ENCODE peak calls at places on chromosomes 13 and 19, in nine cellular contexts. One of them, this sample, is unnamed. For H3K36me3, the result is how much of the 10 kb centered on the place peaks cover.

GRCh38 chr19:38841787-38842438 is 7.9 kb downstream of the HNRNPL start:
- DNase-seq in breast epithelium: no peak
- DNase-seq in upper lobe of left lung: no peak
- DNase-seq in HCT116: no peak
- DNase-seq in tibial nerve: no peak
- DNase-seq in heart left ventricle: no peak
- DNase-seq in adrenal gland: no peak
- DNase-seq in esophagus squamous epithelium: no peak
- DNase-seq in body of pancreas: no peak
- DNase-seq in this sample: no peak

GRCh38 chr19:13962738-13963602 is 10.7 kb downstream of the DCAF15 start:
- DNase-seq in breast epithelium: no peak
- DNase-seq in upper lobe of left lung: peak
- DNase-seq in HCT116: no peak
- DNase-seq in tibial nerve: no peak
- DNase-seq in heart left ventricle: no peak
- DNase-seq in adrenal gland: no peak
- DNase-seq in esophagus squamous epithelium: no peak
- DNase-seq in body of pancreas: no peak
- DNase-seq in this sample: no peak

GRCh38 chr19:17281391-17282304 is at the start of gene ANKLE1:
- DNase-seq in breast epithelium: no peak
- DNase-seq in upper lobe of left lung: peak
- DNase-seq in HCT116: no peak
- DNase-seq in tibial nerve: no peak
- DNase-seq in heart left ventricle: no peak
- DNase-seq in adrenal gland: no peak
- DNase-seq in esophagus squamous epithelium: no peak
- DNase-seq in body of pancreas: no peak
- DNase-seq in this sample: no peak

GRCh38 chr19:23118400-23118799 is 1.6 kb downstream of the ZNF730 start:
- DNase-seq in breast epithelium: no peak
- DNase-seq in upper lobe of left lung: no peak
- DNase-seq in HCT116: no peak
- DNase-seq in tibial nerve: no peak
- DNase-seq in heart left ventricle: no peak
- DNase-seq in adrenal gland: no peak
- DNase-seq in esophagus squamous epithelium: no peak
- DNase-seq in body of pancreas: no peak
- DNase-seq in this sample: no peak

GRCh38 chr13:90594694-90595093 is 752.8 kb upstream of the MIR17HG start:
- DNase-seq in breast epithelium: no peak
- DNase-seq in upper lobe of left lung: no peak
- DNase-seq in HCT116: no peak
- DNase-seq in tibial nerve: no peak
- DNase-seq in heart left ventricle: no peak
- DNase-seq in adrenal gland: no peak
- DNase-seq in esophagus squamous epithelium: no peak
- DNase-seq in body of pancreas: no peak
- DNase-seq in this sample: no peak

GRCh38 chr19:39917561-39918182 is 16.8 kb downstream of the FCGBP start:
- DNase-seq in breast epithelium: no peak
- DNase-seq in upper lobe of left lung: no peak
- DNase-seq in HCT116: no peak
- DNase-seq in tibial nerve: no peak
- DNase-seq in heart left ventricle: no peak
- DNase-seq in adrenal gland: no peak
- DNase-seq in esophagus squamous epithelium: no peak
- DNase-seq in body of pancreas: no peak
- DNase-seq in this sample: no peak

GRCh38 chr19:46579286-46579944 is 21.7 kb upstream of the CALM3 start:
- DNase-seq in breast epithelium: no peak
- DNase-seq in upper lobe of left lung: no peak
- DNase-seq in HCT116: no peak
- DNase-seq in tibial nerve: no peak
- DNase-seq in heart left ventricle: no peak
- DNase-seq in adrenal gland: no peak
- DNase-seq in esophagus squamous epithelium: no peak
- DNase-seq in body of pancreas: no peak
- DNase-seq in this sample: no peak

GRCh38 chr19:14174883-14175282 is 31.1 kb downstream of the ADGRL1 start:
- DNase-seq in breast epithelium: no peak
- DNase-seq in upper lobe of left lung: no peak
- DNase-seq in HCT116: no peak
- DNase-seq in tibial nerve: no peak
- DNase-seq in heart left ventricle: no peak
- DNase-seq in adrenal gland: no peak
- DNase-seq in esophagus squamous epithelium: no peak
- DNase-seq in body of pancreas: no peak
- DNase-seq in this sample: no peak

GRCh38 chr19:887072-887471 is 5.9 kb downstream of the MED16 start:
- DNase-seq in breast epithelium: no peak
- DNase-seq in upper lobe of left lung: no peak
- DNase-seq in HCT116: no peak
- DNase-seq in tibial nerve: no peak
- DNase-seq in heart left ventricle: no peak
- DNase-seq in adrenal gland: peak
- DNase-seq in esophagus squamous epithelium: no peak
- DNase-seq in body of pancreas: peak
- DNase-seq in this sample: no peak

GRCh38 chr19:887599-887998 is 5.4 kb downstream of the MED16 start:
- DNase-seq in breast epithelium: no peak
- DNase-seq in upper lobe of left lung: no peak
- DNase-seq in HCT116: no peak
- DNase-seq in tibial nerve: no peak
- DNase-seq in heart left ventricle: no peak
- DNase-seq in adrenal gland: no peak
- DNase-seq in esophagus squamous epithelium: no peak
- DNase-seq in body of pancreas: no peak
- DNase-seq in this sample: no peak

GRCh38 chr19:889662-890295 is 3.2 kb downstream of the MED16 start:
- DNase-seq in breast epithelium: no peak
- DNase-seq in upper lobe of left lung: peak
- DNase-seq in HCT116: no peak
- DNase-seq in tibial nerve: no peak
- DNase-seq in heart left ventricle: no peak
- DNase-seq in adrenal gland: no peak
- DNase-seq in esophagus squamous epithelium: no peak
- DNase-seq in body of pancreas: no peak
- DNase-seq in this sample: no peak

GRCh38 chr19:890831-891230 is 2.2 kb downstream of the MED16 start:
- DNase-seq in breast epithelium: no peak
- DNase-seq in upper lobe of left lung: peak
- DNase-seq in HCT116: no peak
- DNase-seq in tibial nerve: no peak
- DNase-seq in heart left ventricle: no peak
- DNase-seq in adrenal gland: no peak
- DNase-seq in esophagus squamous epithelium: no peak
- DNase-seq in body of pancreas: no peak
- DNase-seq in this sample: no peak

DNA sequence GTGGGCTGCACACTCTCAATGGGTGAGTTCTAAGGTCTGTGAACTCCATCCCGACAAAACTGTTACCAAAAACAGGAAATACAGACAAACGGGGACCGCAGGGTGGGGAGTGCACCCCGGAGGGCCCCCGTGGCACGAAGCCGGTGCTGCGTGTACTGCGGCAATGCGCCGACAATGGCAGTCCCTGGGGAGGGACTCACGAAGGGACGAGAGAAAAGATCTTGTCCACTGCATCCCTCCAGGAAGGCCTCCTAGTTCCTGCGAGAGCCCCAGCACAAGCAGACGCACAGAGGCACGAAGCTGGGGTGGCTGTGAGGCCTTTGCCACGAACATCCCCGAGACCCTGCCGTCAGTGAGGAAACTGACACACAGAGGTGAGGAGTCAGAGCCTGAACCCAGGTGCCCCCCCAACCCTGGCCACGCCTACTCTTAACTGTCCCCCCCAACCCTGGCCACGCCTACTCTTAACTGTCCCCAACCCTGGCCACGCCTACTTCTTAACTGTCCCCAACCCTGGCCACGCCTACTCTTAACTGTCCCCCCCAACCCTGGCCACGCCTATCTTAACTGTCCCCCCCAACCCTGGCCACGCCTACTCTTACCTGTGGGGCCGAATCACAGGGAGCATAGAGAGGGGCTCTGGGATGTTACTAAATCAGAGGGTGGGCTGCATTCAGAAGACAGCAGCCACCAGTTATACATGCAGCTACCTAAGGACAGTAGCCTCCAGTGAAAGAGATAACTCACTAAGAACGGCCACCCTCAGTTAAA is 4.2 kb downstream of the MED16 start:
- DNase-seq in breast epithelium: no peak
- DNase-seq in upper lobe of left lung: peak
- DNase-seq in HCT116: no peak
- DNase-seq in tibial nerve: no peak
- DNase-seq in heart left ventricle: no peak
- DNase-seq in adrenal gland: no peak
- DNase-seq in esophagus squamous epithelium: no peak
- DNase-seq in body of pancreas: no peak
- DNase-seq in this sample: no peak
- H3K36me3 ChIP-seq in breast epithelium: under half
- H3K36me3 ChIP-seq in upper lobe of left lung: under half
- H3K36me3 ChIP-seq in HCT116: under half
- H3K36me3 ChIP-seq in tibial nerve: half or more
- H3K36me3 ChIP-seq in heart left ventricle: half or more
- H3K36me3 ChIP-seq in adrenal gland: under half
- H3K36me3 ChIP-seq in esophagus squamous epithelium: half or more
- H3K36me3 ChIP-seq in body of pancreas: under half
- H3K36me3 ChIP-seq in this sample: under half

GRCh38 chr19:48330012-48330681 is 4.8 kb downstream of the EMP3 start:
- DNase-seq in breast epithelium: peak
- DNase-seq in upper lobe of left lung: peak
- DNase-seq in HCT116: no peak
- DNase-seq in tibial nerve: peak
- DNase-seq in heart left ventricle: peak
- DNase-seq in adrenal gland: peak
- DNase-seq in esophagus squamous epithelium: peak
- DNase-seq in body of pancreas: peak
- DNase-seq in this sample: peak
- TF ChIP-seq POLR2A in breast epithelium: no peak
- TF ChIP-seq POLR2A in upper lobe of left lung: no peak
- TF ChIP-seq POLR2A in HCT116: no peak
- TF ChIP-seq POLR2A in tibial nerve: peak
- TF ChIP-seq POLR2A in heart left ventricle: peak
- TF ChIP-seq POLR2A in adrenal gland: no peak
- TF ChIP-seq POLR2A in esophagus squamous epithelium: no peak
- TF ChIP-seq POLR2A in body of pancreas: peak
- TF ChIP-seq POLR2A in this sample: peak

GRCh38 chr19:19146000-19146608 is 7.8 kb upstream of the TMEM161A start:
- DNase-seq in breast epithelium: peak
- DNase-seq in upper lobe of left lung: peak
- DNase-seq in HCT116: no peak
- DNase-seq in tibial nerve: peak
- DNase-seq in heart left ventricle: peak
- DNase-seq in adrenal gland: peak
- DNase-seq in esophagus squamous epithelium: no peak
- DNase-seq in body of pancreas: peak
- DNase-seq in this sample: peak

GRCh38 chr19:19142347-19142746 is 4.1 kb upstream of the TMEM161A start:
- DNase-seq in breast epithelium: no peak
- DNase-seq in upper lobe of left lung: no peak
- DNase-seq in HCT116: no peak
- DNase-seq in tibial nerve: no peak
- DNase-seq in heart left ventricle: no peak
- DNase-seq in adrenal gland: no peak
- DNase-seq in esophagus squamous epithelium: no peak
- DNase-seq in body of pancreas: no peak
- DNase-seq in this sample: no peak

GRCh38 chr19:19147344-19147743 is 9.1 kb upstream of the TMEM161A start:
- DNase-seq in breast epithelium: no peak
- DNase-seq in upper lobe of left lung: no peak
- DNase-seq in HCT116: no peak
- DNase-seq in tibial nerve: no peak
- DNase-seq in heart left ventricle: no peak
- DNase-seq in adrenal gland: no peak
- DNase-seq in esophagus squamous epithelium: no peak
- DNase-seq in body of pancreas: no peak
- DNase-seq in this sample: no peak

GRCh38 chr19:19146865-19147264 is 8.6 kb upstream of the TMEM161A start:
- DNase-seq in breast epithelium: no peak
- DNase-seq in upper lobe of left lung: peak
- DNase-seq in HCT116: no peak
- DNase-seq in tibial nerve: no peak
- DNase-seq in heart left ventricle: no peak
- DNase-seq in adrenal gland: no peak
- DNase-seq in esophagus squamous epithelium: no peak
- DNase-seq in body of pancreas: no peak
- DNase-seq in this sample: no peak

DNA sequence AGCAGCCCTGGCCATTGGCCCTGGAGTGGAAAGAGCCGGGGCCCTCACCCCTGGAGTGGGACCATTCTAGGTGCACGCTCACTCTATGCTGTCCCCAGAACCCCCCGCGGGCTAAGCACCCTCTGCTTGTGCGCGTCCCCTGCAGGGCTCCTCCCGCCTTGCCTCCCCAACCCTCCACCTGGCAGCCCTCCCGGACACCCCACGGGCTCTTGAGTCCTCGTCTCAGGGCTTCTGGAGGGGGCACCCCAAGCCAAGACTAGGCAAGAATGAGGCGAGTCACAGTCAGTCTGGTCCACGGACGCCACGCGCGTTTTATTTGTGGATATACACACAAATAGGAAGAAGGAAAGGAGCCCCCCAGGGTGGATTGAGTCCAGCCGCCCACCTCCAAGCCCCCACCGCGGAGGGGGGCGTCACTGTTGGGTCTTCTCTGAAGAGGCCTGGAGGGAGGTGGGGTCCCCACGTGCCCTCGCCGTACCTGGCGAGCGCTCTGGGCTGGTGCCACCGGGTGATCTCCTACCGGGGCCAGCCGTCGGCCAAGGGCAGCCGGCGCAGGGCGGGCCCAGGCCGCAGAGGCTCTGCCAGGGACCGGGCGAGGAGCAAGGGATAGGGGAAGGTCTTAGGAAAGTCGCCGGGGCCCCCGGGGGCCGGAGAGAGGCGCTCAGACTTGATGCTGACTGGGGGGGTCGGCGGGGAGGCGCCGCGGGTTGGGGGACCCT is 7.2 kb upstream of the TMEM161A start:
- DNase-seq in breast epithelium: no peak
- DNase-seq in upper lobe of left lung: peak
- DNase-seq in HCT116: no peak
- DNase-seq in tibial nerve: no peak
- DNase-seq in heart left ventricle: peak
- DNase-seq in adrenal gland: no peak
- DNase-seq in esophagus squamous epithelium: no peak
- DNase-seq in body of pancreas: no peak
- DNase-seq in this sample: no peak
- H3K36me3 ChIP-seq in breast epithelium: under half
- H3K36me3 ChIP-seq in upper lobe of left lung: under half
- H3K36me3 ChIP-seq in HCT116: under half
- H3K36me3 ChIP-seq in tibial nerve: under half
- H3K36me3 ChIP-seq in heart left ventricle: under half
- H3K36me3 ChIP-seq in adrenal gland: under half
- H3K36me3 ChIP-seq in esophagus squamous epithelium: under half
- H3K36me3 ChIP-seq in body of pancreas: under half
- H3K36me3 ChIP-seq in this sample: under half

DNA sequence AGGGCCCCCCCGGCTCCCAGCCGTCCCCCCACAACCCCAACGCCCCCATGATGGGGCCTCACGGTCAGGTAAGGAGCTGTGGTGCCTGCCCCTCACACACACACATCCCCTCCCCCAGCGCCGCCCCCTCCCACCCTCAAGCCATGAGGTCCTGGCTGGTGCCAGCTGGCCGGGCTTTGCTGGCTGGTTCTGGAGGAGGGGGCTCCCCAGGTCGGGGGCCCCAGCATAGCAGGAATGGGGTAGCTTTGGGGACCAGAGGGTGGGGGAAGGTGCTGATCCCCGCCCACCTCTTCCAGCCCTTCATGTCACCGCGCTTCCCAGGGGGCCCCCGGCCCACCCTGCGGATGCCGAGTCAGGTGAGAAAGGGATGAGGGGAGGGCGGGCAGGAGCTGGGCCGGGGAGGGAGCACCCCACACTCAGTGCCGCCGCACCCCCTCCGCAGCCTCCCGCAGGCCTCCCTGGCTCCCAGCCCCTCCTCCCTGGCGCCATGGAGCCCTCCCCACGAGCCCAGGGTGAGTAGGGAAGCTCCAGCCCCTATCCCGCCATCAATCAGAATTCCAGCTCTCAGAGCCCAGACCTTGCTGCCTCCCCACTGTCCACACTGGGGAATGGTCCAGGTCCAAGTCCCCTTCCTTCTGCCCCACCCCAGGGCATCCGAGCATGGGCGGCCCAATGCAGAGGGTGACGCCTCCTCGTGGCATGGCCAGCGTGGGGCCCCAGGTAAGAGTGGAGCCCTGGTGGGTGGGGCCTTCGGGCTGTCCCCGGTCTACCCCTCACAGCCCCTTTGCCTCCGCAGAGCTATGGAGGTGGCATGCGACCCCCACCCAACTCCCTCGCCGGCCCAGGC is 6.4 kb downstream of the ISYNA1 start:
- DNase-seq in breast epithelium: no peak
- DNase-seq in upper lobe of left lung: peak
- DNase-seq in HCT116: no peak
- DNase-seq in tibial nerve: no peak
- DNase-seq in heart left ventricle: no peak
- DNase-seq in adrenal gland: no peak
- DNase-seq in esophagus squamous epithelium: no peak
- DNase-seq in body of pancreas: no peak
- DNase-seq in this sample: no peak
- TF ChIP-seq POLR2A in breast epithelium: no peak
- TF ChIP-seq POLR2A in upper lobe of left lung: no peak
- TF ChIP-seq POLR2A in HCT116: no peak
- TF ChIP-seq POLR2A in tibial nerve: no peak
- TF ChIP-seq POLR2A in heart left ventricle: no peak
- TF ChIP-seq POLR2A in adrenal gland: no peak
- TF ChIP-seq POLR2A in esophagus squamous epithelium: no peak
- TF ChIP-seq POLR2A in body of pancreas: no peak
- TF ChIP-seq POLR2A in this sample: no peak

This sample was measured in gastrocnemius medialis.